ENCODE peak calls at places on chromosomes 3 and 15, in ten cellular contexts. S is GM23338, J is CD14-positive monocyte, K is IMR-90, W is WTC11, H is glutamatergic neuron, Z is mesothelial cell of epicardium, G is neural progenitor cell, E is GM13976, V is prostate gland. D is an unnamed sample.

GRCh38 chr3:127254730-127255129 is 33.1 kb downstream of the PRR20G start:
- DNase-seq in J (no peak), E (no peak), W (no peak), G (no peak), V (no peak), H (no peak), K (no peak), Z (no peak), S (peak), D (peak)

GRCh38 chr3:188084751-188085595 is 69.0 kb upstream of the LPP start:
- DNase-seq in H (no peak), K (no peak), W (no peak), V (no peak), J (no peak), Z (no peak), E (no peak), S (peak), G (peak), D (no peak)

GRCh38 chr3:15982667-15983145 is 184.9 kb upstream of the ANKRD28 start:
- DNase-seq in K (peak), E (no peak), J (no peak), H (no peak), W (no peak), Z (no peak), S (no peak), G (peak), V (no peak), D (peak)

GRCh38 chr15:95603802-95604201 is 726.7 kb upstream of the NR2F2 start:
- DNase-seq in J (no peak), S (no peak), V (no peak), G (no peak), K (peak), H (no peak), W (no peak), E (no peak), Z (no peak), D (peak)

GRCh38 chr15:71294251-71294635 is 179.0 kb downstream of the THSD4 start:
- DNase-seq in V (no peak), W (no peak), H (no peak), J (no peak), G (no peak), S (no peak), Z (no peak), E (no peak), K (no peak), D (no peak)

GRCh38 chr3:8954938-8955763 is 8.1 kb downstream of the RAD18 start:
- DNase-seq in E (peak), Z (no peak), V (no peak), J (no peak), S (peak), W (no peak), G (peak), K (peak), H (no peak), D (peak)

GRCh38 chr3:197256836-197257444 is 41.5 kb downstream of the DLG1 start:
- DNase-seq in G (peak), E (peak), W (no peak), S (peak), K (peak), Z (no peak), V (peak), J (no peak), H (no peak), D (peak)

GRCh38 chr15:72168131-72168825 is 29.3 kb downstream of the GRAMD2A start:
- DNase-seq in Z (no peak), S (peak), E (peak), V (peak), J (no peak), H (no peak), K (peak), W (no peak), G (no peak), D (peak)

GRCh38 chr3:157824281-157824680 is 281.9 kb downstream of the SHOX2 start:
- DNase-seq in S (no peak), K (no peak), J (no peak), H (no peak), E (no peak), G (no peak), W (no peak), V (no peak), Z (no peak), D (no peak)

GRCh38 chr3:124119056-124119721 is 127.3 kb upstream of the ROPN1 start:
- DNase-seq in J (no peak), G (no peak), Z (no peak), S (no peak), V (no peak), W (no peak), H (peak), E (no peak), K (peak), D (peak)

GRCh38 chr3:60609446-60609845 is 641.8 kb downstream of the FHIT start:
- DNase-seq in Z (no peak), J (no peak), V (no peak), W (peak), E (no peak), H (no peak), G (no peak), K (no peak), S (peak), D (no peak)

GRCh38 chr15:57537951-57538506 is 53.7 kb upstream of the MYZAP start:
- DNase-seq in E (no peak), J (no peak), Z (no peak), G (no peak), K (no peak), W (no peak), V (no peak), H (no peak), S (no peak), D (no peak)

GRCh38 chr3:11719406-11720219 is 75.9 kb upstream of the VGLL4 start:
- DNase-seq in W (peak), G (peak), J (no peak), V (peak), Z (peak), S (peak), E (peak), H (peak), K (peak), D (peak)

GRCh38 chr3:71142440-71143161 is 440.9 kb downstream of the FOXP1 start:
- DNase-seq in K (peak), H (no peak), W (no peak), E (no peak), S (peak), Z (no peak), V (no peak), G (peak), J (no peak), D (no peak)

GRCh38 chr15:83436513-83437158 is 10.5 kb upstream of the SH3GL3 start:
- DNase-seq in H (peak), S (peak), G (peak), K (peak), Z (no peak), J (no peak), E (no peak), V (peak), W (no peak), D (peak)

GRCh38 chr3:71389911-71390573 is 193.5 kb downstream of the FOXP1 start:
- DNase-seq in E (no peak), J (no peak), S (peak), Z (no peak), K (peak), W (no peak), V (peak), H (no peak), G (peak), D (peak)

GRCh38 chr3:43256714-43257461 is 29.5 kb upstream of the SNRK start:
- DNase-seq in E (no peak), S (no peak), K (no peak), V (no peak), H (no peak), J (peak), G (no peak), W (no peak), Z (no peak), D (no peak)

GRCh38 chr3:13419356-13420050 is 619 bp downstream of the NUP210 start:
- DNase-seq in G (peak), K (no peak), E (peak), Z (no peak), S (peak), J (no peak), H (peak), W (peak), V (no peak), D (no peak)

GRCh38 chr3:14801031-14801430 is 17.7 kb upstream of the FGD5 start:
- DNase-seq in V (no peak), J (no peak), G (no peak), K (no peak), Z (no peak), H (peak), S (no peak), E (no peak), W (no peak), D (no peak)

GRCh38 chr15:31338879-31339557 is 12.4 kb downstream of the KLF13 start:
- DNase-seq in E (peak), J (no peak), W (no peak), G (no peak), V (no peak), H (peak), Z (no peak), S (peak), K (peak), D (peak)

GRCh38 chr3:13480340-13481318 is 523 bp downstream of the HDAC11 start:
- DNase-seq in V (no peak), K (peak), Z (no peak), J (peak), W (peak), G (no peak), S (peak), H (peak), E (no peak), D (no peak)

GRCh38 chr3:169256791-169257522 is 406.6 kb downstream of the MECOM start:
- DNase-seq in J (no peak), G (no peak), Z (no peak), K (peak), W (no peak), V (no peak), E (no peak), H (no peak), S (no peak), D (no peak)

GRCh38 chr3:144105542-144105941 is 133.9 kb downstream of the DIPK2A start:
- DNase-seq in G (no peak), K (no peak), Z (no peak), W (no peak), J (no peak), V (no peak), E (no peak), H (no peak), S (no peak), D (no peak)

GRCh38 chr3:197874653-197875052 is 75.3 kb upstream of the RPL35A start:
- DNase-seq in S (no peak), V (no peak), H (no peak), J (no peak), G (no peak), Z (no peak), E (no peak), W (no peak), K (no peak), D (no peak)

GRCh38 chr15:92624401-92624991 is 31.1 kb downstream of the FAM174B start:
- DNase-seq in E (no peak), J (no peak), W (no peak), S (no peak), K (no peak), V (no peak), G (peak), H (peak), Z (no peak), D (peak)

GRCh38 chr3:195847061-195847950 is 35.6 kb upstream of the MUC4 start:
- DNase-seq in E (no peak), V (no peak), H (no peak), J (no peak), S (no peak), Z (no peak), G (no peak), K (peak), W (no peak), D (peak)

GRCh38 chr3:110814170-110815007 is 257.2 kb upstream of the NECTIN3 start:
- DNase-seq in J (no peak), H (no peak), K (peak), E (no peak), Z (no peak), S (no peak), G (peak), V (no peak), W (no peak), D (peak)

GRCh38 chr3:40170395-40170794 is 139.1 kb upstream of the EIF1B start:
- DNase-seq in Z (no peak), G (no peak), E (peak), H (no peak), J (no peak), W (no peak), K (no peak), V (no peak), S (no peak), D (no peak)

GRCh38 chr3:171113716-171114115 is 87.2 kb upstream of the SLC2A2 start:
- DNase-seq in S (peak), K (no peak), Z (no peak), H (peak), W (peak), G (peak), J (no peak), E (no peak), V (no peak), D (no peak)
- TF ChIP-seq CTCF in S (peak), K (no peak), Z (no peak), H (peak), W (no peak), G (peak), J (no peak), E (no peak), V (no peak), D (peak)

GRCh38 chr3:31918179-31919165 is 62.6 kb downstream of the OSBPL10 start:
- DNase-seq in S (no peak), H (no peak), K (no peak), J (no peak), W (no peak), V (no peak), Z (no peak), G (no peak), E (peak), D (peak)
- TF ChIP-seq CTCF in S (no peak), H (no peak), K (no peak), J (no peak), W (no peak), V (no peak), Z (no peak), G (no peak), E (no peak), D (no peak)

DNA sequence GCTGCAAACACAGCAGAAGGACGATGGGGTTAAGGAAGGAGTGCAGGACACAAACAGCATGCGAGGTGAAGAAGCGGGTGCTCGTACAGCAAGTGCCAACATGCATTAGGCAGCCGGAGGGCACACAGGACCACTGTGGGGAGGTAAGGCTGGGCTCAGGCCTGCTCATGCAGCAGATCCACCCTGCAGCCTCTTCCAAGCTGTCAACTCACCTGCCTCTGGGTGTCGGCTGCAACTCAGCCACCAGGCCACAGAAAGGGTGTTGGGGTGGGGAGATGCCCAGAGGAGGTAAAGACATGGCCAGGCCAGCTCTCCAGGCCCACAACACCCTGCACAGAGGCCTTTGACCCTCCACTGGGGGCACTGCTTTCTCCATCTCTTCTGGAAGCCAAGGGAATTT is 44.2 kb downstream of the TGM4 start:
- DNase-seq in E (no peak), J (no peak), G (no peak), Z (no peak), S (peak), W (no peak), K (no peak), H (no peak), V (no peak), D (no peak)
- TF ChIP-seq CTCF in E (no peak), J (no peak), G (no peak), Z (no peak), S (peak), W (no peak), K (no peak), H (no peak), V (no peak), D (no peak)

DNA sequence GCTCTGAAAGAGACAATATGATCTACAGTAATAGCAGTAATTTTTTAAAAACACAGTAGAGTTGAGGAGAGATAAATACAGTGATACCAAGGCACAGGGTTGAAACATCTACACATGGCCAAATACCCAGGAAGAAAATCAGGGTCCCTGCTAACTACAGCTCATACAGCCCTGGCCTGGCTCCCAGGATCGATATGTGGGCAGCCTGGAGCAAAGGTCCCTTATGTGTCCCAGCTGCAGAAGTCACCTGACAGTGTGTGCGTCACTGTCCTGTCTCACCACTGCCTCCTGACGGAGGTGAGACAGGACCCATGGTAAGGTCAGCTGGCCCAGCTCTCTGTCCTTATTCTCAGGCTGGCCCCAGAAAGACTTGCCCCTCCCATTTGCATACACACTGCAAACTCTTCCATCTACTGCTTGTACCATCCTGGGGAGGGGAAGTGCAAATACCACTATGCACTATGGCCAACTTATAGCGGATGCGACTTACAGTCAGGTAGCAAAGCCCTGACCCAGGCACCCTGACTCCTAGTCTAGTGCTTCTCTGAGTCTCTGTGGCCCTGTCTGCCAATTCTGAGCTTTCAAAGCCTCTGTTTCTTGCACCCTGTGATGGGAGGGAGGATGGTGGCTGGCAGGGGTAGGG is 22.0 kb upstream of the BCL2L10 start:
- DNase-seq in J (no peak), S (no peak), E (no peak), Z (no peak), G (no peak), V (no peak), H (no peak), W (no peak), K (no peak), D (no peak)
- TF ChIP-seq CTCF in J (no peak), S (peak), E (no peak), Z (no peak), G (no peak), V (no peak), H (no peak), W (no peak), K (no peak), D (no peak)

GRCh38 chr3:185937689-185938374 is at the start of gene TRA2B:
- DNase-seq in G (peak), H (peak), J (peak), Z (peak), E (peak), K (peak), V (peak), S (peak), W (peak), D (peak)
- TF ChIP-seq CTCF in G (peak), H (no peak), J (peak), Z (no peak), E (no peak), K (peak), V (no peak), S (peak), W (no peak), D (peak)

GRCh38 chr15:63600646-63601025 is 3.4 kb downstream of the FBXL22 start:
- DNase-seq in G (peak), E (peak), J (peak), W (peak), H (peak), V (peak), Z (peak), S (peak), K (peak), D (peak)
- TF ChIP-seq CTCF in G (no peak), E (peak), J (no peak), W (no peak), H (no peak), V (peak), Z (no peak), S (peak), K (peak), D (no peak)

DNA sequence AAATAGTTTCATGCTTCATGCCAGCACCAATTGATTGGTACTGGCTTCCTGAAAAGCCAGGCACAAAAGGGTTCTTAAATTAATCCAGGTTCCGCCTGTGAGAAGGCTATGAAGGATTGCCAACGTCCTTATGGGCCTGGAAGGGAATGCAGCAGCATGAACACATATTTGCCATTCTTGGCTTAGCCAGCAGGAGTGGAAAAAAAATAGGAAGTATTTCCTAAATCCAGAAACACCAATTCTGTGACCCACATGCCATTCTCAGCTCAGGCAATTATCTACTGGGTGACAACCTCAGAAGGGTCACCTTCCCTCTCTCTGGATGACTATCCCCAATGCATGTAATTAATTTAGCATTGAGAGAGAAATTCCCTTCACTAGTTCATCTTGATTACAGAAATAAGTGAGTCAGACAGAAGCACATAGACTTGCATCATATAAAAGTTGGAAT is 36.0 kb downstream of the ADAMTS9 start:
- DNase-seq in V (no peak), S (peak), H (no peak), G (peak), J (no peak), W (no peak), Z (no peak), E (no peak), K (no peak), D (peak)
- TF ChIP-seq CTCF in V (no peak), S (no peak), H (no peak), G (no peak), J (no peak), W (no peak), Z (no peak), E (no peak), K (no peak), D (no peak)

D was measured in fibroblast of pulmonary artery.